ENCODE peak calls at places on chromosomes 3 and 15, in four cellular contexts. A is AG04450, P is kidney, Z is stomach. G is an unnamed sample. For H3K9me3, the result is how much of the 10 kb centered on the place peaks cover.

GRCh38 chr15:89121414-89121813 is 33.2 kb downstream of the ABHD2 start:
- DNase-seq in A (no peak), P (no peak), Z (peak), G (no peak)

GRCh38 chr3:49401758-49402157 is 10.0 kb downstream of the RHOA start:
- DNase-seq in A (no peak), Z (no peak), P (no peak), G (no peak)

GRCh38 chr3:71658131-71658530 is 67.1 kb downstream of the EIF4E3 start:
- DNase-seq in P (peak), A (no peak), Z (peak), G (peak)

GRCh38 chr3:135806342-135806741 is 159.2 kb upstream of the PPP2R3A start:
- DNase-seq in A (no peak), P (no peak), Z (no peak), G (no peak)

GRCh38 chr3:50262778-50263177 is 6.2 kb upstream of the SEMA3B start:
- DNase-seq in A (no peak), Z (no peak), P (no peak), G (no peak)

GRCh38 chr3:188516515-188516914 is 362.6 kb downstream of the LPP start:
- DNase-seq in Z (no peak), A (no peak), P (no peak), G (no peak)

GRCh38 chr3:173397161-173398110 is at the start of gene NLGN1:
- DNase-seq in A (peak), P (peak), Z (peak), G (peak)

GRCh38 chr3:152339881-152340505 is 71.3 kb downstream of the MBNL1 start:
- DNase-seq in A (no peak), Z (no peak), P (no peak), G (no peak)

GRCh38 chr15:74202461-74203401 is at the start of gene STRA6:
- DNase-seq in A (no peak), Z (no peak), P (no peak), G (no peak)

GRCh38 chr3:45635475-45636256 is 41.1 kb downstream of the LIMD1 start:
- DNase-seq in Z (no peak), P (no peak), A (peak), G (no peak)

GRCh38 chr3:36907911-36908646 is 36.8 kb downstream of the TRANK1 start:
- DNase-seq in A (peak), Z (peak), P (peak), G (peak)

GRCh38 chr15:25067725-25068309 is 113.0 kb downstream of the SNRPN start:
- DNase-seq in A (no peak), P (peak), Z (no peak), G (no peak)

GRCh38 chr3:49339593-49339946 is 283 bp downstream of the USP4 start:
- DNase-seq in P (no peak), A (no peak), Z (no peak), G (no peak)

GRCh38 chr3:128320551-128321340 is 145.9 kb downstream of the DNAJB8 start:
- DNase-seq in A (no peak), P (no peak), Z (peak), G (no peak)

GRCh38 chr3:126056681-126057546 is 27.0 kb downstream of the SLC41A3 start:
- DNase-seq in A (no peak), P (no peak), Z (no peak), G (no peak)

GRCh38 chr15:52161406-52161966 is 29.7 kb downstream of the GNB5 start:
- DNase-seq in Z (no peak), A (no peak), P (no peak), G (no peak)

GRCh38 chr3:151770941-151771340 is 37.2 kb downstream of the AADACL2 start:
- DNase-seq in Z (peak), A (no peak), P (peak), G (peak)

GRCh38 chr15:64634576-64635485 is 140.6 kb downstream of the RBPMS2 start:
- DNase-seq in A (no peak), P (no peak), Z (no peak), G (no peak)

GRCh38 chr3:32078085-32078634 is 28.3 kb upstream of the GPD1L start:
- DNase-seq in Z (no peak), A (no peak), P (no peak), G (no peak)

GRCh38 chr3:142993958-142994442 is 7.4 kb upstream of the U2SURP start:
- DNase-seq in P (no peak), Z (peak), A (peak), G (no peak)

GRCh38 chr3:55189359-55189801 is 261.5 kb upstream of the LRTM1 start:
- DNase-seq in Z (no peak), P (no peak), A (no peak), G (no peak)

GRCh38 chr15:76863693-76864092 is 41.4 kb downstream of the SCAPER start:
- DNase-seq in A (no peak), Z (no peak), P (no peak), G (no peak)

GRCh38 chr3:13134166-13134878 is 61.1 kb upstream of the IQSEC1 start:
- DNase-seq in Z (peak), A (no peak), P (no peak), G (peak)

GRCh38 chr15:43249699-43250203 is 17.0 kb downstream of the TGM5 start:
- DNase-seq in P (no peak), A (peak), Z (no peak), G (no peak)

GRCh38 chr3:183180105-183180763 is 17.7 kb upstream of the LAMP3 start:
- DNase-seq in P (no peak), A (no peak), Z (no peak), G (no peak)

GRCh38 chr15:101378879-101379278 is 83.8 kb upstream of the SNRPA1 start:
- DNase-seq in A (no peak), P (no peak), Z (no peak), G (no peak)

GRCh38 chr15:67089218-67090193 is 24.1 kb downstream of the SMAD3 start:
- DNase-seq in Z (no peak), A (no peak), P (no peak), G (no peak)

GRCh38 chr3:62999158-62999557 is 123.9 kb upstream of the CADPS start:
- DNase-seq in A (no peak), P (no peak), Z (no peak), G (no peak)

GRCh38 chr15:63362196-63362595 is 19.4 kb downstream of the CA12 start:
- DNase-seq in P (peak), Z (peak), A (no peak), G (no peak)

GRCh38 chr3:143585720-143586456 is 262.4 kb downstream of the SLC9A9 start:
- DNase-seq in A (no peak), P (no peak), Z (no peak), G (no peak)

GRCh38 chr15:43370310-43370974 is 401 bp downstream of the ZSCAN29 start:
- DNase-seq in A (no peak), P (peak), Z (peak), G (peak)

GRCh38 chr15:75140080-75140879 is 61.4 kb upstream of the C15orf39 start:
- DNase-seq in P (no peak), A (no peak), Z (no peak), G (no peak)

GRCh38 chr3:128376516-128376915 is 90.2 kb downstream of the DNAJB8 start:
- DNase-seq in Z (no peak), A (no peak), P (no peak), G (no peak)

GRCh38 chr3:72031581-72031980 is 246.6 kb upstream of the PROK2 start:
- DNase-seq in P (no peak), Z (no peak), A (no peak), G (no peak)

GRCh38 chr15:56327721-56328502 is 37.3 kb upstream of the TEX9 start:
- DNase-seq in A (no peak), P (no peak), Z (peak), G (no peak)

GRCh38 chr3:33389908-33390307 is 50.3 kb downstream of the UBP1 start:
- DNase-seq in P (no peak), Z (no peak), A (no peak), G (no peak)
- H3K9me3 ChIP-seq in P (under half), Z (under half), A (under half), G (under half)

GRCh38 chr3:107846282-107846852 is 244.5 kb downstream of the CD47 start:
- DNase-seq in P (peak), Z (peak), A (peak), G (peak)
- TF ChIP-seq CTCF in P (peak), Z (no peak), A (peak), G (peak)

GRCh38 chr3:38142959-38143358 is 4.5 kb downstream of the MYD88 start:
- DNase-seq in Z (no peak), P (no peak), A (no peak), G (no peak)
- H3K4me3 ChIP-seq in Z (no peak), P (no peak), A (no peak), G (no peak)

GRCh38 chr15:98039596-98039995 is 79.1 kb downstream of the ARRDC4 start:
- DNase-seq in P (no peak), Z (no peak), A (no peak), G (no peak)
- H3K9me3 ChIP-seq in P (under half), Z (under half), A (under half), G (under half)

GRCh38 chr15:45799508-45799907 is 164.7 kb downstream of the SQOR start:
- DNase-seq in P (no peak), Z (no peak), A (no peak), G (no peak)

GRCh38 chr15:45796433-45796832 is 161.6 kb downstream of the SQOR start:
- DNase-seq in A (no peak), Z (no peak), P (no peak), G (no peak)

GRCh38 chr15:45794304-45794703 is 159.5 kb downstream of the SQOR start:
- DNase-seq in A (no peak), Z (no peak), P (no peak), G (no peak)

GRCh38 chr15:45794768-45795486 is 160.1 kb downstream of the SQOR start:
- DNase-seq in P (no peak), A (no peak), Z (no peak), G (no peak)

GRCh38 chr15:45795487-45796069 is 160.7 kb downstream of the SQOR start:
- DNase-seq in P (no peak), A (no peak), Z (peak), G (no peak)
- TF ChIP-seq CTCF in P (peak), A (peak), Z (no peak), G (peak)

DNA sequence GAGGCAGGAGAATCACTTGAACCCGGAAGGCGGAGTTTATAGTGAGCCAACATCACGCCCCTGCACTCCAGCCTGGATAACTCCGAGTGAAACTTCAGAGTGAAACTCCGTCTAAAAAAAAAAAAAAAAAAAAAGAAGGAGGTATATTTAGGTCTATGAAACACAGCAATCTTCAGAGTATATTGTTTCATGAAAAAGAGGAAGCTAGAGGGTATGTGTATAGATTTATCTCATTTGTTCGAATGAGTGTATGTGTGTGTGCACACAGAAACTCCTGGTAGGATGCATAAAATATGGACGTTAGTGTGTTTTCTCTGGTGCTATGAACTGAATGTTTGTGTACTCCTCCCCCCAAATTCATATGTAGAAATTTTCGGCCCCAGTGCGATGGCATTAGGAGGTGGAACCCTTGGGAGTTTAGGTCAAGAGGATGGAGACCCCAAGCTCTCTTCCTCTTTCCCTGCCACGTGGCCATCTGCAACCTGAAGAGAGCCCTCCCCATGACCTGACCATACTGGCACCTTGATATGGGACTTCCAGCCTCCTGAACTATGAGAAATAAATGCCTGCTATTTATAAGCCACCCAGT is 98.6 kb upstream of the KLF13 start:
- DNase-seq in A (no peak), Z (no peak), P (no peak), G (no peak)
- H3K4me3 ChIP-seq in A (no peak), Z (peak), P (no peak), G (no peak)

GRCh38 chr15:27865926-27866325 is 233.2 kb downstream of the OCA2 start:
- DNase-seq in A (no peak), P (no peak), Z (no peak), G (no peak)

GRCh38 chr15:27865323-27865922 is 233.7 kb downstream of the OCA2 start:
- DNase-seq in Z (no peak), P (no peak), A (no peak), G (no peak)

GRCh38 chr15:27864719-27865118 is 234.4 kb downstream of the OCA2 start:
- DNase-seq in P (no peak), Z (no peak), A (no peak), G (no peak)

GRCh38 chr15:27863000-27863399 is 236.1 kb downstream of the OCA2 start:
- DNase-seq in A (no peak), Z (no peak), P (no peak), G (no peak)

DNA sequence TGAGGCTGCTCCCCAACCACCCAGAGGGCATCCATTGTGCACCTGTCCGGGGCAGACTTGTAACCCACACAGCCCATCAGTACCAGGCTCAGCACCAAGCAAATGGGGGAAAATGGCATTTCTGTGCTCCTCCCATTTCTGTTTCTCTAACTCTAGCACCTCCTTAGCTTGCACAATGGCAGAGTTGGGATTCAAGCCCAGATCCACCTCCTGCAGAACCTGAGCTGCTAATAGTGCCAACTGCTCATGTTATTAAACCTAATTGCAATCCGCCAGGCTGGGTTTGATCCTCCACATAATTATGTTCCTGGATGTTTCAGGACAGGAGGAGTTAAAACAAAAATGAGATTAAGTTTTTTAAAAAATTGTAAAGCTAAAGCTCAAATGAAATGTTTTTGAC is 235.0 kb downstream of the OCA2 start:
- DNase-seq in P (no peak), Z (no peak), A (no peak), G (no peak)
- H3K9me3 ChIP-seq in P (under half), Z (under half), A (under half), G (under half)

GRCh38 chr3:14148041-14148985 is 23.5 kb downstream of the TMEM43 start:
- DNase-seq in A (no peak), Z (no peak), P (peak), G (no peak)
- TF ChIP-seq CTCF in A (peak), Z (no peak), P (no peak), G (no peak)